ENCODE peak calls at places on chromosomes 2 and 18, in eight cellular contexts. J is transverse colon, M is PC-3, F is H1, H is adrenal gland, G is tibial artery, L is prostate gland, T is SK-N-SH. Q is an unnamed sample.

GRCh38 chr2:216016581-216016980 is 3.2 kb upstream of the MREG start:
- DNase-seq in J (no peak), M (no peak), F (no peak), H (no peak), G (no peak), L (no peak), T (no peak), Q (no peak)

GRCh38 chr2:241945803-241946202 is 76.3 kb downstream of the RTP5 start:
- DNase-seq in J (no peak), M (no peak), F (no peak), H (no peak), G (peak; percentile 15), L (no peak), T (no peak), Q (no peak)

GRCh38 chr2:187825108-187825507 is 270.9 kb upstream of the TFPI start:
- DNase-seq in J (no peak), M (no peak), F (no peak), H (no peak), G (no peak), L (no peak), T (no peak), Q (no peak)

GRCh38 chr2:220077488-220077887 is 450.1 kb downstream of the SLC4A3 start:
- DNase-seq in J (no peak), M (peak; percentile 29), F (no peak), H (no peak), G (no peak), L (no peak), T (no peak), Q (no peak)

GRCh38 chr2:230678451-230678850 is 34.2 kb upstream of the CAB39 start:
- DNase-seq in J (no peak), M (no peak), F (no peak), H (no peak), G (no peak), L (no peak), T (no peak), Q (no peak)

GRCh38 chr18:33817096-33817495 is 239.1 kb downstream of the ASXL3 start:
- DNase-seq in J (no peak), M (peak; percentile 8), F (peak; percentile 29), H (no peak), G (no peak), L (no peak), T (no peak), Q (no peak)

GRCh38 chr2:159712929-159713575 is 746 bp downstream of the MARCHF7 start:
- DNase-seq in J (no peak), M (peak; percentile 7), F (no peak), H (no peak), G (no peak), L (no peak), T (no peak), Q (no peak)

GRCh38 chr2:112634153-112634873 is 11.4 kb upstream of the SLC20A1 start:
- DNase-seq in J (peak; percentile 11), M (no peak), F (no peak), H (no peak), G (peak; percentile 55), L (no peak), T (no peak), Q (no peak)

GRCh38 chr18:60053747-60054304 is 154.0 kb downstream of the PMAIP1 start:
- DNase-seq in J (no peak), M (peak; percentile 100), F (no peak), H (peak; percentile 37), G (no peak), L (no peak), T (no peak), Q (no peak)

GRCh38 chr2:240775911-240776310 is 44.1 kb downstream of the KIF1A start:
- DNase-seq in J (no peak), M (no peak), F (no peak), H (peak; percentile 62), G (no peak), L (no peak), T (peak; percentile 47), Q (no peak)

GRCh38 chr2:78861546-78861945 is 164.0 kb upstream of the REG3G start:
- DNase-seq in J (no peak), M (peak; percentile 39), F (no peak), H (no peak), G (no peak), L (no peak), T (peak; percentile 16), Q (no peak)

GRCh38 chr18:37588289-37588688 is 22.7 kb upstream of the CELF4 start:
- DNase-seq in J (no peak), M (no peak), F (no peak), H (no peak), G (no peak), L (no peak), T (no peak), Q (no peak)

GRCh38 chr2:232030229-232030628 is 68.7 kb downstream of the DIS3L2 start:
- DNase-seq in J (no peak), M (peak; percentile 10), F (no peak), H (no peak), G (no peak), L (no peak), T (no peak), Q (no peak)

GRCh38 chr2:48435909-48436308 is 94.0 kb upstream of the STON1 start:
- DNase-seq in J (no peak), M (peak; percentile 13), F (no peak), H (no peak), G (no peak), L (no peak), T (no peak), Q (no peak)

GRCh38 chr18:44464401-44465185 is 216.1 kb upstream of the SETBP1 start:
- DNase-seq in J (no peak), M (no peak), F (no peak), H (no peak), G (no peak), L (no peak), T (no peak), Q (no peak)

GRCh38 chr2:224014336-224014735 is 24.8 kb downstream of the SERPINE2 start:
- DNase-seq in J (no peak), M (no peak), F (no peak), H (no peak), G (no peak), L (no peak), T (no peak), Q (no peak)

GRCh38 chr2:178279636-178280035 is 85.3 kb downstream of the OSBPL6 start:
- DNase-seq in J (no peak), M (no peak), F (no peak), H (no peak), G (no peak), L (no peak), T (no peak), Q (no peak)

GRCh38 chr2:173323371-173323770 is 31.3 kb upstream of the CDCA7 start:
- DNase-seq in J (no peak), M (no peak), F (no peak), H (no peak), G (no peak), L (no peak), T (no peak), Q (no peak)
- TF ChIP-seq CTCF in J (no peak), M (no peak), F (no peak), H (no peak), G (no peak), L (no peak), T (no peak), Q (no peak)

GRCh38 chr18:43383031-43383430 is 105.7 kb upstream of the SYT4 start:
- DNase-seq in J (no peak), M (no peak), F (no peak), H (no peak), G (no peak), L (no peak), T (no peak), Q (no peak)
- H3K36me3 ChIP-seq in J (no peaks in the 10 kb centered on the region), M (no peaks in the 10 kb centered on the region), F (no peaks in the 10 kb centered on the region), H (no peaks in the 10 kb centered on the region), G (no peaks in the 10 kb centered on the region), L (no peaks in the 10 kb centered on the region), T (no peaks in the 10 kb centered on the region), Q (no peaks in the 10 kb centered on the region)

GRCh38 chr18:55396267-55396905 is 191.6 kb downstream of the TCF4 start:
- DNase-seq in J (no peak), M (no peak), F (no peak), H (no peak), G (no peak), L (no peak), T (no peak), Q (no peak)
- H3K27ac ChIP-seq in J (no peak overlapping the region), M (no peak overlapping the region), F (no peak overlapping the region), H (no peak overlapping the region), G (no peak overlapping the region), L (no peak overlapping the region), T (no peak overlapping the region), Q (no peak overlapping the region)

DNA sequence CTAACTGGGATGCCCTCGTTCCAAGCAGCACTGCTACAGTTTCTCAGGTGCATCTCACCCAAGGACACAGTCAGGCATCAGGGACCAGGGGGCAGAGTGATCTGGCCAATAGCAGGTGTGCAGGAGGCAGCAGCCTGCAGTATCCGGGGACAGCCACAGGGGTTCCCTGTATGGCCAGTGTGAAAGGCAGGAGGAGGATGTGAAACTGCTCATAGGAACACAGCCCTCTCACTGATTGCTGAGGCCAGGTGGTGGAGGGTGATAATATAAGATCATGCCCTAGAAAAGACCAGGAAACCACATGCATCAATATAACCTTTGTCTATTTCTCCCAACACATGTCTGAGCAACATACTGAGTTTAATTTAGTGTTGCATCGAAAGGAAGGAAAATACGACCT is 112.7 kb upstream of the TACR1 start:
- DNase-seq in J (peak; percentile 22), M (no peak), F (no peak), H (no peak), G (no peak), L (no peak), T (peak; percentile 9), Q (no peak)
- TF ChIP-seq CTCF in J (no peak), M (peak; percentile 39), F (peak; percentile 61), H (no peak), G (no peak), L (no peak), T (no peak), Q (no peak)